ENCODE peak calls at places on chromosomes 7 and 10, in six cellular contexts. P is BJ, Y is prostate gland, M is PC-3, G is tibial artery, R is AG09319. I is an unnamed sample.
A peak's percentile ranks its signal among the peaks of the same experiment; 100 is the strongest.

GRCh38 chr7:309586-310228 is 19.7 kb downstream of the FOXL3 start:
- DNase-seq in P (no peak), Y (no peak), M (no peak), G (no peak), R (no peak), I (no peak)

GRCh38 chr7:9231683-9232082 is 798.3 kb downstream of the NXPH1 start:
- DNase-seq in P (no peak), Y (no peak), M (no peak), G (no peak), R (no peak), I (no peak)

GRCh38 chr7:138889566-138889965 is 91.6 kb upstream of the ATP6V0A4 start:
- DNase-seq in P (no peak), Y (no peak), M (peak; percentile 86), G (no peak), R (no peak), I (no peak)

GRCh38 chr7:134640842-134641715 is 5.6 kb upstream of the BPGM start:
- DNase-seq in P (no peak), Y (no peak), M (no peak), G (no peak), R (no peak), I (no peak)

GRCh38 chr10:21246178-21246577 is 279.3 kb downstream of the SKIDA1 start:
- DNase-seq in P (no peak), Y (no peak), M (no peak), G (no peak), R (no peak), I (no peak)

GRCh38 chr10:62019013-62019684 is 117.7 kb downstream of the ARID5B start:
- DNase-seq in P (no peak), Y (no peak), M (no peak), G (no peak), R (no peak), I (no peak)

GRCh38 chr7:132500727-132501410 is 75.4 kb downstream of the PLXNA4 start:
- DNase-seq in P (no peak), Y (no peak), M (peak; percentile 47), G (peak; percentile 83), R (no peak), I (peak; percentile 70)

GRCh38 chr7:100132697-100133137 is 6.0 kb downstream of the MBLAC1 start:
- DNase-seq in P (no peak), Y (peak; percentile 44), M (peak; percentile 68), G (no peak), R (peak; percentile 19), I (no peak)

GRCh38 chr7:1720325-1720724 is 50.2 kb downstream of the ELFN1 start:
- DNase-seq in P (no peak), Y (no peak), M (no peak), G (no peak), R (no peak), I (no peak)

GRCh38 chr7:64871761-64872160 is 31.3 kb upstream of the ZNF273 start:
- DNase-seq in P (no peak), Y (no peak), M (no peak), G (no peak), R (no peak), I (no peak)

GRCh38 chr7:30921951-30922401 is 10.3 kb downstream of the AQP1 start:
- DNase-seq in P (no peak), Y (no peak), M (no peak), G (peak; percentile 68), R (no peak), I (peak; percentile 1)

GRCh38 chr7:150981644-150982043 is 3.5 kb upstream of the KCNH2 start:
- DNase-seq in P (no peak), Y (no peak), M (no peak), G (no peak), R (no peak), I (no peak)

GRCh38 chr10:48620719-48621118 is 15.8 kb upstream of the ARHGAP22 start:
- DNase-seq in P (no peak), Y (no peak), M (no peak), G (no peak), R (no peak), I (no peak)

GRCh38 chr10:69317175-69318086 is 39.1 kb downstream of the HK1 start:
- DNase-seq in P (no peak), Y (no peak), M (peak; percentile 82), G (no peak), R (no peak), I (no peak)

GRCh38 chr10:81866753-81867152 is 8.2 kb upstream of the NRG3 start:
- DNase-seq in P (no peak), Y (no peak), M (no peak), G (no peak), R (no peak), I (no peak)

GRCh38 chr7:108252177-108252576 is 122.0 kb upstream of the LAMB4 start:
- DNase-seq in P (no peak), Y (no peak), M (no peak), G (no peak), R (no peak), I (no peak)

DNA sequence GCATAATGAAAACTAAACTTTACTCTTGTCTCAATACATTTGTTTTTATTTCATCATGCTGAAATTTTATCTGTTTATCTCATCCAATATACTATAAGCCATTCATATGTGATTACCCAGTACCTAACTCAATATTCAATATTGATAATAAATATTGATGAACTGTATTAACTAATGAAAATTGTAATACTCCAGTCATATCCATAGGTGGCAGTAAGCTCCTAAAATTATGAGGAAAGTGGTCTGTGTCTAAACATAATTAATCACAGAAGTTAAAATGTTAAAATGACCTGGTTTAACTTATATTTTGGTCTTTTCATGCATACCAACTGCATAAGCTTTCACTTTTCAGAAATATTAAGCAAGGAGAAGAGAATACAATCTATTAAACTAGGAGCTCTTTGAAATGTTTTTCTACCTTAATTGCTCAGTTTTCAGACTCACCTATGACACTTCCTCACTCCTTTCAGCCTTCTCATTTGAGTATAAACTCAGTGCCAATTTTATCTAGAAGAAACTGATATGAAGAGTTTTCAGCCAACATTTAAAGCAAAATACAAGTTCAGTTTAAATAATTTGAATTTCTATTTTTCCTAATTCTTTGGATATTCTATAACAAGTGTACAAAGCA is 30.5 kb upstream of the VWDE start:
- DNase-seq in P (no peak), Y (no peak), M (peak; percentile 37), G (no peak), R (no peak), I (no peak)
- TF ChIP-seq CTCF in P (peak; percentile 41), Y (no peak), M (peak; percentile 75), G (no peak), R (peak; percentile 39), I (no peak)

DNA sequence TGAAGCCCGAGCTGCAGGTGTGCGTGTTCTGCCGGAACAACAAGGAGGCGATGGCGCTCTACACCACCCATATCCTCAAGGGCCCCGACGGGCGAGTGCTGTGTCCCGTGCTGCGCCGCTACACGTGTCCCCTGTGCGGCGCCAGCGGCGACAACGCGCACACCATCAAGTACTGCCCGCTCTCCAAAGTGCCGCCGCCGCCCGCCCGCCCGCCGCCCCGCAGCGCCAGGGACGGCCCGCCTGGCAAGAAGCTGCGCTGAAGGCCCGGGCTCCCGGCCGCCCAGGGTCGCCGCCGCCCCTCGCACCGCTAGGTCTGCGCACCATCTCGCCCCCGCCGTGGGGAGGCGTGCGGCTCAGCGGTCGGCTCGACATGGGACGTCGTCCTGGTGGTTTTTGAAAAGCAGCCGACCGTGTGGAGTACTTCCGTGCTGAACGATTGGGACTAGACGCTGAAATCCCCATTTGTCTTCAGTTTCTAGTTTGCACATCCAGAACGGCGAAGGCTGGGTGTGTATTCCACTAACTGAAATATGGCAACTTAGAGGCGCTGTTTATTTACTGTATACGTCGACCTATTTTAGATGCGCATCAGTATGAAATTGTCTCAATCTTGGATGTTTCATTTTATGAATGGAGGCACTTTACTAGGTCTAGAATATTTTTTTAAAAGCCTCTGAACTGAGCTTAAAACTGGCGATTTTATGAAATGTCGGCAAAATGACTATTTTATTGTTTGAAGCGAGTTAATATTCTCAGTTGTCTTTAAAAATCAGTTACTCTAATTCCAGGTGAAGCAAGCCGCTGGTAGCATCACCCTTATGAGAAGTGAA is 1.1 kb downstream of the NANOS1 start:
- DNase-seq in P (no peak), Y (peak; percentile 27), M (peak; percentile 52), G (peak; percentile 68), R (no peak), I (no peak)
- TF ChIP-seq CTCF in P (no peak), Y (no peak), M (no peak), G (no peak), R (no peak), I (no peak)

DNA sequence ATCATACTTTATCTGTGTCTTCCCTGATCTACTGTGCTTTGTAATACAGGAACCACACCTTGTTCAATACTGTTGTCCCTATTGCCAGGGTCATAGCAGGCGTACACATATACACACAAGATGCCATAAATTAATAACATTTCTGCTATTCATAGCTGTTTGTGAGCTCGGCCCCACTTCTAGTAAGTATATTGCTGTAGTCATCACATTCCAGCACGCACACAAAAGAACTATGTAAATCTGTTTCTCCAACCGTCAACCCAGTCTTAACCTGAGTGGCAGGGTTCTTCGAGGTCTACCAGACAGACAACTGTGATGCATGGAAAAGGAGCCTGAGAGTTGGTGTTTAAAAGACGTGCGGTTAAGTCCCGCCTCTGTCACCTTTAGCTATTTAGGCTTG is 5.7 kb upstream of the CACNB2 start:
- DNase-seq in P (no peak), Y (no peak), M (no peak), G (no peak), R (no peak), I (no peak)
- TF ChIP-seq CTCF in P (no peak), Y (no peak), M (no peak), G (no peak), R (no peak), I (no peak)

GRCh38 chr7:55124989-55125875 is 106.4 kb downstream of the EGFR start:
- DNase-seq in P (no peak), Y (no peak), M (no peak), G (no peak), R (no peak), I (no peak)
- TF ChIP-seq CTCF in P (no peak), Y (no peak), M (peak; percentile 39), G (no peak), R (no peak), I (no peak)

DNA sequence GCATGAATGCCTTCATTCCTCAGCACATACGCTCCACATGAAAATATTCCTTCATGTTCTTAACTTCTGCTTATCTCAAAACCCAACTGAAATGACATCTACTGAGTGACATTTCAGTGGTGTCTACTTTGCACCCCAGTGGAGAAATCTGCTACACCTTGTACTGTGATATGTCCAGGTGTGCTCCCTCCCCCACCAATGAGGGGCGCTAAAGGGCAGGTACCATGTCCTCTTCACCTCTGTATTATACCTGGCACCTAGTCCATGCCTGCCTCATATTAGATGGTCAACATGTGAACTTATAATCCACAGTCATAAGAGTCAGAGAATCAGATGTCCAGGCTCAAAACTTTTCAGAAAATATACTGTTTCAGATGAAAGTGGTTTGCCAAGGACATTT is 2.1 kb downstream of the PAXIP1 start:
- DNase-seq in P (no peak), Y (no peak), M (peak; percentile 17), G (no peak), R (no peak), I (no peak)
- TF ChIP-seq CTCF in P (no peak), Y (no peak), M (peak; percentile 49), G (no peak), R (no peak), I (no peak)

GRCh38 chr10:115638246-115638645 is 545.1 kb downstream of the ATRNL1 start:
- DNase-seq in P (no peak), Y (no peak), M (no peak), G (no peak), R (no peak), I (no peak)
- TF ChIP-seq CTCF in P (no peak), Y (no peak), M (no peak), G (no peak), R (no peak), I (no peak)